ENCODE peak calls at places on chromosomes 6 and 20, in five cellular contexts. One of them, this sample, is unnamed.

GRCh38 chr6:46263709-46264091 is 92.9 kb upstream of the ENPP5 start:
- DNase-seq in activated CD4-positive, alpha-beta T cell treated with anti-CD3 and anti-CD28 coated beads for 4 hours: no peak
- DNase-seq in DMS 273 treated with DMSO at 0.1 percent for 48 hours: no peak
- DNase-seq in AG04449: peak
- DNase-seq in HFFc6: peak
- DNase-seq in this sample: no peak

GRCh38 chr6:114169763-114170162 is 173.1 kb downstream of the HS3ST5 start:
- DNase-seq in HFFc6: no peak
- DNase-seq in activated CD4-positive, alpha-beta T cell treated with anti-CD3 and anti-CD28 coated beads for 4 hours: no peak
- DNase-seq in AG04449: no peak
- DNase-seq in DMS 273 treated with DMSO at 0.1 percent for 48 hours: no peak
- DNase-seq in this sample: no peak

GRCh38 chr20:2527762-2528161 is 8.6 kb upstream of the TMC2 start:
- DNase-seq in activated CD4-positive, alpha-beta T cell treated with anti-CD3 and anti-CD28 coated beads for 4 hours: no peak
- DNase-seq in AG04449: no peak
- DNase-seq in DMS 273 treated with DMSO at 0.1 percent for 48 hours: no peak
- DNase-seq in HFFc6: no peak
- DNase-seq in this sample: no peak

GRCh38 chr6:158763440-158764187 is 55.6 kb downstream of the EZR start:
- DNase-seq in AG04449: no peak
- DNase-seq in activated CD4-positive, alpha-beta T cell treated with anti-CD3 and anti-CD28 coated beads for 4 hours: no peak
- DNase-seq in HFFc6: no peak
- DNase-seq in DMS 273 treated with DMSO at 0.1 percent for 48 hours: no peak
- DNase-seq in this sample: no peak

GRCh38 chr6:148509789-148510581 is 167.3 kb downstream of the SASH1 start:
- DNase-seq in HFFc6: peak
- DNase-seq in activated CD4-positive, alpha-beta T cell treated with anti-CD3 and anti-CD28 coated beads for 4 hours: no peak
- DNase-seq in AG04449: peak
- DNase-seq in DMS 273 treated with DMSO at 0.1 percent for 48 hours: peak
- DNase-seq in this sample: no peak

GRCh38 chr20:17809714-17810631 is 110.2 kb downstream of the BANF2 start:
- DNase-seq in AG04449: peak
- DNase-seq in activated CD4-positive, alpha-beta T cell treated with anti-CD3 and anti-CD28 coated beads for 4 hours: no peak
- DNase-seq in DMS 273 treated with DMSO at 0.1 percent for 48 hours: no peak
- DNase-seq in HFFc6: peak
- DNase-seq in this sample: no peak

GRCh38 chr6:219641-220198 is 72.6 kb upstream of the DUSP22 start:
- DNase-seq in activated CD4-positive, alpha-beta T cell treated with anti-CD3 and anti-CD28 coated beads for 4 hours: no peak
- DNase-seq in HFFc6: no peak
- DNase-seq in DMS 273 treated with DMSO at 0.1 percent for 48 hours: no peak
- DNase-seq in AG04449: no peak
- DNase-seq in this sample: no peak

GRCh38 chr6:50655848-50656453 is 57.4 kb upstream of the TFAP2D start:
- DNase-seq in activated CD4-positive, alpha-beta T cell treated with anti-CD3 and anti-CD28 coated beads for 4 hours: no peak
- DNase-seq in HFFc6: no peak
- DNase-seq in AG04449: no peak
- DNase-seq in DMS 273 treated with DMSO at 0.1 percent for 48 hours: no peak
- DNase-seq in this sample: no peak

GRCh38 chr6:156776470-156776840 is 723 bp upstream of the ARID1B start:
- DNase-seq in AG04449: no peak
- DNase-seq in DMS 273 treated with DMSO at 0.1 percent for 48 hours: no peak
- DNase-seq in HFFc6: peak
- DNase-seq in activated CD4-positive, alpha-beta T cell treated with anti-CD3 and anti-CD28 coated beads for 4 hours: peak
- DNase-seq in this sample: no peak

GRCh38 chr6:71887744-71888115 is 1.4 kb downstream of the RIMS1 start:
- DNase-seq in activated CD4-positive, alpha-beta T cell treated with anti-CD3 and anti-CD28 coated beads for 4 hours: no peak
- DNase-seq in DMS 273 treated with DMSO at 0.1 percent for 48 hours: no peak
- DNase-seq in AG04449: no peak
- DNase-seq in HFFc6: no peak
- DNase-seq in this sample: no peak

GRCh38 chr6:130037207-130037811 is 18.9 kb downstream of the L3MBTL3 start:
- DNase-seq in HFFc6: no peak
- DNase-seq in activated CD4-positive, alpha-beta T cell treated with anti-CD3 and anti-CD28 coated beads for 4 hours: no peak
- DNase-seq in DMS 273 treated with DMSO at 0.1 percent for 48 hours: no peak
- DNase-seq in AG04449: no peak
- DNase-seq in this sample: no peak